ENCODE peak calls at places on chromosomes 6 and 20, in ten cellular contexts. V is activated CD4-positive, alpha-beta T cell treated with anti-CD3 and anti-CD28 coated beads, Interleukin-2, amount 50 U/mL, for 1 hour; H is stomach; Y is EH; X is sigmoid colon; F is NCI-H774; B is stimulated activated CD8-positive, alpha-beta memory T cell treated with anti-CD3 and anti-CD28 coated beads, Interleukin-7, amount 100 ng/mL, for 24 hours; K is GOT3; P is NCI-H1092 treated with DMSO at 0.1 percent for 48 hours; Z is sciatic nerve. I is an unnamed sample.

GRCh38 chr20:63553251-63553932 is 567 bp upstream of the FNDC11 start:
- DNase-seq in V (peak; percentile 96), H (peak; percentile 85), Y (peak; percentile 87), X (peak; percentile 91), F (peak; percentile 73), B (peak; percentile 71), K (no peak), P (no peak), Z (peak; percentile 94), I (peak; percentile 91)

GRCh38 chr6:75991941-75992340 is 80.5 kb downstream of the IMPG1 start:
- DNase-seq in V (no peak), H (no peak), Y (no peak), X (no peak), F (no peak), B (no peak), K (no peak), P (no peak), Z (no peak), I (no peak)

GRCh38 chr6:159217595-159218275 is 48.5 kb downstream of the FNDC1 start:
- DNase-seq in V (no peak), H (peak; percentile 38), Y (peak; percentile 59), X (no peak), F (peak; percentile 36), B (no peak), K (no peak), P (peak; percentile 12), Z (no peak), I (peak; percentile 74)

GRCh38 chr6:39296745-39297640 is 17.2 kb downstream of the KCNK17 start:
- DNase-seq in V (no peak), H (no peak), Y (peak; percentile 8), X (peak; percentile 68), F (no peak), B (no peak), K (no peak), P (no peak), Z (peak; percentile 75), I (peak; percentile 40)

GRCh38 chr20:1524004-1524403 is 32.8 kb upstream of the SIRPB2 start:
- DNase-seq in V (no peak), H (no peak), Y (peak; percentile 13), X (no peak), F (peak; percentile 11), B (no peak), K (no peak), P (no peak), Z (no peak), I (no peak)

GRCh38 chr6:70108230-70108629 is 194.7 kb downstream of the COL9A1 start:
- DNase-seq in V (no peak), H (no peak), Y (peak; percentile 44), X (no peak), F (peak; percentile 50), B (no peak), K (no peak), P (no peak), Z (no peak), I (no peak)

GRCh38 chr6:153215242-153215641 is 84.2 kb upstream of the RGS17 start:
- DNase-seq in V (no peak), H (no peak), Y (peak; percentile 1), X (no peak), F (no peak), B (no peak), K (no peak), P (no peak), Z (no peak), I (peak; percentile 27)

GRCh38 chr6:22929228-22929627 is 359.9 kb downstream of the HDGFL1 start:
- DNase-seq in V (no peak), H (no peak), Y (peak; percentile 14), X (no peak), F (no peak), B (no peak), K (no peak), P (no peak), Z (no peak), I (no peak)

GRCh38 chr6:43774776-43775583 is 5.0 kb downstream of the VEGFA start:
- DNase-seq in V (peak; percentile 55), H (peak; percentile 87), Y (peak; percentile 83), X (peak; percentile 88), F (peak; percentile 23), B (no peak), K (no peak), P (peak; percentile 18), Z (peak; percentile 82), I (peak; percentile 77)

GRCh38 chr6:157787080-157787479 is 36.0 kb upstream of the SNX9 start:
- DNase-seq in V (no peak), H (peak; percentile 66), Y (peak; percentile 15), X (no peak), F (no peak), B (no peak), K (no peak), P (no peak), Z (no peak), I (no peak)

GRCh38 chr6:12595161-12595792 is 121.3 kb upstream of the PHACTR1 start:
- DNase-seq in V (no peak), H (no peak), Y (peak; percentile 92), X (no peak), F (no peak), B (no peak), K (no peak), P (no peak), Z (no peak), I (no peak)

GRCh38 chr6:109001554-109001953 is 93.1 kb downstream of the SESN1 start:
- DNase-seq in V (no peak), H (no peak), Y (no peak), X (no peak), F (no peak), B (no peak), K (no peak), P (peak; percentile 14), Z (no peak), I (no peak)

GRCh38 chr6:44531447-44532015 is 144.0 kb downstream of the CDC5L start:
- DNase-seq in V (no peak), H (no peak), Y (no peak), X (no peak), F (no peak), B (no peak), K (no peak), P (no peak), Z (no peak), I (no peak)

GRCh38 chr6:154377726-154378125 is 21.1 kb upstream of the IPCEF1 start:
- DNase-seq in V (no peak), H (no peak), Y (no peak), X (no peak), F (no peak), B (no peak), K (no peak), P (no peak), Z (no peak), I (no peak)

GRCh38 chr6:99016355-99016754 is 68.6 kb upstream of the FBXL4 start:
- DNase-seq in V (no peak), H (no peak), Y (peak; percentile 68), X (no peak), F (no peak), B (no peak), K (no peak), P (no peak), Z (no peak), I (no peak)

GRCh38 chr20:9517297-9518134 is 3.1 kb downstream of the LAMP5 start:
- DNase-seq in V (no peak), H (no peak), Y (no peak), X (no peak), F (no peak), B (no peak), K (no peak), P (no peak), Z (no peak), I (no peak)

GRCh38 chr6:28742668-28743270 is 181.0 kb downstream of the TRIM27 start:
- DNase-seq in V (no peak), H (no peak), Y (peak; percentile 55), X (no peak), F (no peak), B (no peak), K (no peak), P (no peak), Z (no peak), I (peak; percentile 24)

GRCh38 chr6:30685977-30686907 is at the start of gene PPP1R18:
- DNase-seq in V (peak; percentile 83), H (peak; percentile 73), Y (peak; percentile 79), X (peak; percentile 94), F (peak; percentile 5), B (peak; percentile 78), K (peak; percentile 46), P (no peak), Z (peak; percentile 92), I (peak; percentile 63)

GRCh38 chr6:9168669-9169068 is 733.3 kb upstream of the SLC35B3 start:
- DNase-seq in V (no peak), H (no peak), Y (no peak), X (no peak), F (no peak), B (no peak), K (no peak), P (no peak), Z (no peak), I (no peak)

GRCh38 chr20:58028123-58028522 is 200.3 kb downstream of the ANKRD60 start:
- DNase-seq in V (no peak), H (no peak), Y (no peak), X (no peak), F (no peak), B (no peak), K (no peak), P (no peak), Z (no peak), I (no peak)

I was measured in glutamatergic neuron.